ENCODE peak calls at places on chromosomes 6 and 20, in seven cellular contexts. A, P, T, J, R, V and U are unnamed samples.
A peak's percentile ranks its signal among the peaks of the same experiment; 100 is the strongest.

GRCh38 chr6:56914791-56915658 is 39.9 kb upstream of the BEND6 start:
- DNase-seq in P (no peak), T (no peak), J (no peak), A (no peak), V (no peak), R (no peak), U (no peak)

GRCh38 chr6:39048481-39049399 is at the start of gene GLP1R:
- DNase-seq in T (no peak), V (no peak), J (no peak), A (no peak), R (peak; percentile 64), P (no peak), U (peak; percentile 54)

GRCh38 chr6:15431762-15432495 is 186.1 kb downstream of the JARID2 start:
- DNase-seq in T (peak; percentile 75), J (no peak), A (no peak), V (peak; percentile 66), P (no peak), R (no peak), U (no peak)

GRCh38 chr20:44601801-44602204 is 19.4 kb downstream of the PKIG start:
- DNase-seq in R (no peak), P (no peak), J (no peak), T (no peak), A (no peak), V (no peak), U (peak; percentile 47)

GRCh38 chr20:59221881-59222238 is 58.2 kb downstream of the ZNF831 start:
- DNase-seq in R (no peak), V (no peak), P (no peak), J (no peak), A (no peak), T (no peak), U (no peak)

GRCh38 chr6:11358904-11359840 is 126.7 kb upstream of the NEDD9 start:
- DNase-seq in P (no peak), R (no peak), A (no peak), V (no peak), T (no peak), J (no peak), U (no peak)

GRCh38 chr6:5749016-5749665 is 257.6 kb downstream of the NRN1 start:
- DNase-seq in V (no peak), A (no peak), R (no peak), J (no peak), P (no peak), T (no peak), U (no peak)

GRCh38 chr6:8707956-8708772 is 272.8 kb upstream of the SLC35B3 start:
- DNase-seq in R (peak; percentile 72), J (no peak), P (no peak), A (peak; percentile 12), T (peak; percentile 59), V (peak; percentile 2), U (peak; percentile 64)

GRCh38 chr6:39884696-39885095 is 49.6 kb downstream of the MOCS1 start:
- DNase-seq in V (no peak), J (no peak), A (no peak), T (no peak), R (no peak), P (no peak), U (no peak)

GRCh38 chr6:3423439-3424184 is 33.2 kb downstream of the SLC22A23 start:
- DNase-seq in P (no peak), T (no peak), J (no peak), R (no peak), A (no peak), V (peak; percentile 82), U (no peak)

GRCh38 chr6:90135672-90136071 is 161.0 kb downstream of the BACH2 start:
- DNase-seq in A (no peak), T (no peak), V (no peak), J (no peak), P (no peak), R (no peak), U (no peak)

GRCh38 chr6:144969873-144970272 is 684.7 kb downstream of the UTRN start:
- DNase-seq in R (no peak), T (no peak), V (no peak), J (no peak), P (no peak), A (no peak), U (no peak)

GRCh38 chr20:17808357-17808756 is 108.6 kb downstream of the BANF2 start:
- DNase-seq in T (no peak), P (no peak), J (no peak), V (no peak), A (no peak), R (peak; percentile 45), U (peak; percentile 81)

GRCh38 chr6:161251345-161251744 is 22.5 kb downstream of the AGPAT4 start:
- DNase-seq in J (no peak), P (no peak), V (peak; percentile 24), R (no peak), A (no peak), T (no peak), U (no peak)

GRCh38 chr6:7684843-7685242 is 41.1 kb upstream of the BMP6 start:
- DNase-seq in A (no peak), R (no peak), P (no peak), V (peak; percentile 89), T (no peak), J (no peak), U (no peak)

GRCh38 chr6:122285292-122285913 is 114.0 kb upstream of the HSF2 start:
- DNase-seq in R (no peak), A (no peak), V (no peak), P (no peak), T (no peak), J (no peak), U (no peak)

GRCh38 chr20:1187605-1188171 is 2.9 kb upstream of the TMEM74B start:
- DNase-seq in A (no peak), V (no peak), J (no peak), R (no peak), P (no peak), T (no peak), U (peak; percentile 29)

GRCh38 chr6:10412948-10413849 is 1.7 kb downstream of the TFAP2A start:
- DNase-seq in J (no peak), R (peak; percentile 66), A (no peak), V (no peak), P (no peak), T (peak; percentile 77), U (no peak)

GRCh38 chr6:37058084-37058586 is 52.7 kb downstream of the FGD2 start:
- DNase-seq in A (no peak), V (no peak), P (no peak), R (no peak), T (no peak), J (no peak), U (no peak)

GRCh38 chr20:10369723-10370090 is 64.3 kb downstream of the MKKS start:
- DNase-seq in J (no peak), P (no peak), R (peak; percentile 17), T (no peak), V (no peak), A (no peak), U (no peak)

GRCh38 chr6:119077643-119078448 is 618 bp downstream of the FAM184A start:
- DNase-seq in R (peak; percentile 50), V (peak; percentile 57), P (peak; percentile 47), J (peak; percentile 68), A (no peak), T (peak; percentile 80), U (peak; percentile 77)

GRCh38 chr6:107402533-107402932 is 56.8 kb downstream of the PDSS2 start:
- DNase-seq in T (no peak), V (no peak), P (no peak), A (no peak), J (no peak), R (no peak), U (no peak)

GRCh38 chr6:344816-345340 is 46.7 kb upstream of the IRF4 start:
- DNase-seq in J (no peak), V (no peak), R (no peak), A (no peak), P (no peak), T (peak; percentile 65), U (no peak)

GRCh38 chr6:129440691-129441090 is 269.3 kb downstream of the ARHGAP18 start:
- DNase-seq in A (no peak), R (no peak), J (no peak), V (peak; percentile 50), T (no peak), P (no peak), U (peak; percentile 8)

GRCh38 chr20:37777556-37777955 is 83.7 kb downstream of the CTNNBL1 start:
- DNase-seq in J (no peak), R (no peak), A (no peak), P (no peak), V (no peak), T (no peak), U (no peak)

GRCh38 chr20:23612385-23612784 is 6.7 kb upstream of the CST9 start:
- DNase-seq in V (no peak), J (no peak), A (no peak), P (no peak), T (no peak), R (no peak), U (no peak)

GRCh38 chr6:136923116-136923953 is 1.2 kb downstream of the SLC35D3 start:
- DNase-seq in J (peak; percentile 24), R (no peak), V (peak; percentile 77), T (no peak), A (peak; percentile 51), P (no peak), U (peak; percentile 76)

GRCh38 chr20:18056174-18057105 is 1.3 kb downstream of the OVOL2 start:
- DNase-seq in T (peak; percentile 76), V (peak; percentile 55), J (no peak), R (peak; percentile 16), A (peak; percentile 20), P (no peak), U (peak; percentile 57)

GRCh38 chr20:40497781-40498691 is 191.0 kb downstream of the MAFB start:
- DNase-seq in P (no peak), R (peak; percentile 27), T (peak; percentile 84), V (no peak), A (no peak), J (no peak), U (peak; percentile 5)

GRCh38 chr20:17558154-17558940 is 11.5 kb upstream of the DSTN start:
- DNase-seq in R (no peak), A (no peak), P (no peak), T (no peak), V (peak; percentile 57), J (no peak), U (peak; percentile 32)

GRCh38 chr20:1388706-1389483 is 4.0 kb downstream of the FKBP1A start:
- DNase-seq in V (no peak), T (no peak), A (no peak), P (no peak), R (no peak), J (peak; percentile 29), U (no peak)

GRCh38 chr6:141443668-141444067 is 689.1 kb upstream of the GJE1 start:
- DNase-seq in A (no peak), R (no peak), V (no peak), T (no peak), J (no peak), P (no peak), U (no peak)

GRCh38 chr6:3844097-3844463 is 5.1 kb upstream of the FAM50B start:
- DNase-seq in T (no peak), R (no peak), J (no peak), V (no peak), A (no peak), P (no peak), U (no peak)

GRCh38 chr6:126696921-126697693 is 357.2 kb downstream of the CENPW start:
- DNase-seq in T (no peak), A (peak; percentile 75), J (no peak), R (no peak), P (no peak), V (peak; percentile 37), U (peak; percentile 74)

GRCh38 chr6:15375018-15375417 is 129.1 kb downstream of the JARID2 start:
- DNase-seq in J (no peak), R (no peak), A (no peak), P (no peak), V (no peak), T (no peak), U (no peak)

GRCh38 chr6:144534123-144534676 is 249.1 kb downstream of the UTRN start:
- DNase-seq in J (no peak), R (no peak), A (no peak), T (no peak), V (no peak), P (no peak), U (no peak)

GRCh38 chr20:43537921-43538854 is 20.6 kb upstream of the SGK2 start:
- DNase-seq in J (peak; percentile 54), P (peak; percentile 41), R (peak; percentile 47), V (peak; percentile 51), T (peak; percentile 71), A (peak; percentile 34), U (peak; percentile 72)